ENCODE peak calls at places on chromosomes 5 and 9, in five cellular contexts. One of them, this sample, is unnamed.

GRCh38 chr9:37364751-37365360 is 57.6 kb upstream of the GRHPR start:
- DNase-seq in MM.1S: no peak
- DNase-seq in coronary artery: no peak
- DNase-seq in SK-N-SH: no peak
- DNase-seq in Peyer's patch: no peak
- DNase-seq in this sample: no peak

GRCh38 chr5:37825334-37825915 is 14.4 kb downstream of the GDNF start:
- DNase-seq in Peyer's patch: no peak
- DNase-seq in coronary artery: no peak
- DNase-seq in SK-N-SH: no peak
- DNase-seq in MM.1S: no peak
- DNase-seq in this sample: no peak

GRCh38 chr5:9838906-9839305 is 208.8 kb upstream of the TAS2R1 start:
- DNase-seq in coronary artery: no peak
- DNase-seq in SK-N-SH: no peak
- DNase-seq in MM.1S: no peak
- DNase-seq in Peyer's patch: no peak
- DNase-seq in this sample: no peak

GRCh38 chr5:108655750-108656450 is 91.8 kb upstream of the FER start:
- DNase-seq in Peyer's patch: no peak
- DNase-seq in MM.1S: no peak
- DNase-seq in coronary artery: no peak
- DNase-seq in SK-N-SH: no peak
- DNase-seq in this sample: no peak

GRCh38 chr5:100647461-100648230 is 112.5 kb downstream of the FAM174A start:
- DNase-seq in coronary artery: no peak
- DNase-seq in Peyer's patch: peak; percentile 63
- DNase-seq in MM.1S: peak; percentile 27
- DNase-seq in SK-N-SH: no peak
- DNase-seq in this sample: no peak

GRCh38 chr5:141783599-141784296 is 94.5 kb downstream of the PCDH1 start:
- DNase-seq in Peyer's patch: no peak
- DNase-seq in SK-N-SH: no peak
- DNase-seq in coronary artery: no peak
- DNase-seq in MM.1S: no peak
- DNase-seq in this sample: no peak

GRCh38 chr9:132946624-132947295 is 2.3 kb upstream of the TSC1 start:
- DNase-seq in SK-N-SH: no peak
- DNase-seq in MM.1S: no peak
- DNase-seq in Peyer's patch: no peak
- DNase-seq in coronary artery: no peak
- DNase-seq in this sample: no peak

GRCh38 chr5:83503662-83504061 is 32.1 kb downstream of the VCAN start:
- DNase-seq in MM.1S: no peak
- DNase-seq in Peyer's patch: no peak
- DNase-seq in SK-N-SH: no peak
- DNase-seq in coronary artery: no peak
- DNase-seq in this sample: no peak

GRCh38 chr9:93510041-93510440 is 56.7 kb upstream of the FAM120AOS start:
- DNase-seq in coronary artery: no peak
- DNase-seq in MM.1S: no peak
- DNase-seq in SK-N-SH: no peak
- DNase-seq in Peyer's patch: no peak
- DNase-seq in this sample: no peak

GRCh38 chr9:2439957-2440356 is 181.6 kb upstream of the VLDLR start:
- DNase-seq in SK-N-SH: no peak
- DNase-seq in MM.1S: no peak
- DNase-seq in Peyer's patch: no peak
- DNase-seq in coronary artery: no peak
- DNase-seq in this sample: no peak

GRCh38 chr5:83900307-83900706 is 179.7 kb upstream of the HAPLN1 start:
- DNase-seq in SK-N-SH: no peak
- DNase-seq in coronary artery: no peak
- DNase-seq in Peyer's patch: no peak
- DNase-seq in MM.1S: no peak
- DNase-seq in this sample: no peak

GRCh38 chr5:34655354-34655991 is 655 bp upstream of the RAI14 start:
- DNase-seq in Peyer's patch: peak; percentile 53
- DNase-seq in SK-N-SH: peak; percentile 38
- DNase-seq in coronary artery: peak; percentile 79
- DNase-seq in MM.1S: peak; percentile 75
- DNase-seq in this sample: peak; percentile 23
- H3K4me3 ChIP-seq in Peyer's patch: peak overlapping the region; percentile 55
- H3K4me3 ChIP-seq in SK-N-SH: peak overlapping the region; percentile 81
- H3K4me3 ChIP-seq in coronary artery: peak overlapping the region; percentile 93
- H3K4me3 ChIP-seq in MM.1S: peak overlapping the region; percentile 80
- H3K4me3 ChIP-seq in this sample: peak overlapping the region; percentile 64

GRCh38 chr9:109861499-109861898 is 81.5 kb downstream of the PALM2AKAP2 start:
- DNase-seq in MM.1S: no peak
- DNase-seq in SK-N-SH: no peak
- DNase-seq in coronary artery: no peak
- DNase-seq in Peyer's patch: no peak
- DNase-seq in this sample: no peak

GRCh38 chr9:109857337-109857736 is 77.3 kb downstream of the PALM2AKAP2 start:
- DNase-seq in SK-N-SH: no peak
- DNase-seq in MM.1S: no peak
- DNase-seq in coronary artery: no peak
- DNase-seq in Peyer's patch: no peak
- DNase-seq in this sample: no peak

GRCh38 chr9:109856785-109857184 is 76.8 kb downstream of the PALM2AKAP2 start:
- DNase-seq in Peyer's patch: no peak
- DNase-seq in coronary artery: peak; percentile 85
- DNase-seq in SK-N-SH: no peak
- DNase-seq in MM.1S: no peak
- DNase-seq in this sample: no peak

GRCh38 chr9:109861918-109862317 is 81.9 kb downstream of the PALM2AKAP2 start:
- DNase-seq in Peyer's patch: no peak
- DNase-seq in MM.1S: no peak
- DNase-seq in coronary artery: no peak
- DNase-seq in SK-N-SH: no peak
- DNase-seq in this sample: no peak

DNA sequence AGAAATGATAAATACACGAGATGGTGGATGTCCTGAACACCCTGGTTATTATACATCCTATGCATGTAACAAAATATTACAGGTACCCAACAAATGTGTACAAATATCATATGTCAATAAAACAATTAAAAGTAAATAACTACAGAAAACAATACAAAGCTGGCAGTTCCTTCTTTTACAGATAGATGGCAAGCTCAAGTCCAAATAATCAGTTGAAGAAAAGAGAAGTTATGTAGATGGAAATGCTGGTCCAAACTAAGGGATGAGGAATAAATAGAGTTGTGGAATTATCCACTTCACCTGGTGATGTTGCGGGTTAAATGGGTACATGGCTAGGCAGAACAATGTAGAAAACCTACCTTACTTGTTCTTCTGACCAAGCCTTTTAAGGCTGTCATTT is 79.4 kb downstream of the PALM2AKAP2 start:
- DNase-seq in SK-N-SH: no peak
- DNase-seq in MM.1S: no peak
- DNase-seq in Peyer's patch: no peak
- DNase-seq in coronary artery: no peak
- DNase-seq in this sample: no peak
- TF ChIP-seq CTCF in SK-N-SH: peak; percentile 44
- TF ChIP-seq CTCF in MM.1S: peak; percentile 20
- TF ChIP-seq CTCF in Peyer's patch: no peak
- TF ChIP-seq CTCF in coronary artery: no peak
- TF ChIP-seq CTCF in this sample: no peak

GRCh38 chr5:86997501-86997900 is 270.2 kb upstream of the RASA1 start:
- DNase-seq in Peyer's patch: no peak
- DNase-seq in coronary artery: no peak
- DNase-seq in SK-N-SH: no peak
- DNase-seq in MM.1S: no peak
- DNase-seq in this sample: no peak

GRCh38 chr5:87002485-87002884 is 265.2 kb upstream of the RASA1 start:
- DNase-seq in MM.1S: no peak
- DNase-seq in coronary artery: no peak
- DNase-seq in Peyer's patch: no peak
- DNase-seq in SK-N-SH: no peak
- DNase-seq in this sample: no peak

GRCh38 chr5:87004101-87004500 is 263.6 kb upstream of the RASA1 start:
- DNase-seq in Peyer's patch: no peak
- DNase-seq in coronary artery: no peak
- DNase-seq in SK-N-SH: no peak
- DNase-seq in MM.1S: no peak
- DNase-seq in this sample: no peak

GRCh38 chr5:86999951-87000350 is 267.7 kb upstream of the RASA1 start:
- DNase-seq in coronary artery: no peak
- DNase-seq in MM.1S: no peak
- DNase-seq in SK-N-SH: no peak
- DNase-seq in Peyer's patch: no peak
- DNase-seq in this sample: no peak
- H3K4me3 ChIP-seq in coronary artery: no peak overlapping the region
- H3K4me3 ChIP-seq in MM.1S: no peak overlapping the region
- H3K4me3 ChIP-seq in SK-N-SH: no peak overlapping the region
- H3K4me3 ChIP-seq in Peyer's patch: no peak overlapping the region
- H3K4me3 ChIP-seq in this sample: no peak overlapping the region

DNA sequence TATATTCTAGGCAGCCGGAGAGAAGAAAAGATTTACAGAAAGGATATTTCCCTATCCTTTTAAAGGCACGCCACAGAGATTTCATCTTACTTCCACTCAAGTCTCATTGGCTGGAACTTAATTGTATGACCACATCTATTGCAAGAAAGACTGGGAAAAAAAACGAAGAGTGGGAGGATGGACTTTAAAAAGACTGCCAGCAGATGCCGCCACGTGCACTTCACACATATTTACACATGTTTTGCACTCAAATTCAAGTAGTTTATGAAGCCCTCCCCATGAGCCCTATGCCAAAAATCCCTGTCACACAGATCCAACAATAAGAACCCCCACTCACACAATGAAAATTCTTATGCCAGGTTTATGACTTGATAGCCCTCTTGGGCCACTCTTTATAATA is 138.5 kb upstream of the TYRP1 start:
- DNase-seq in SK-N-SH: peak; percentile 6
- DNase-seq in coronary artery: no peak
- DNase-seq in MM.1S: peak; percentile 6
- DNase-seq in Peyer's patch: no peak
- DNase-seq in this sample: no peak
- TF ChIP-seq CTCF in SK-N-SH: peak; percentile 33
- TF ChIP-seq CTCF in coronary artery: no peak
- TF ChIP-seq CTCF in MM.1S: no peak
- TF ChIP-seq CTCF in Peyer's patch: no peak
- TF ChIP-seq CTCF in this sample: no peak

GRCh38 chr5:60338846-60339245 is 361.1 kb downstream of the DEPDC1B start:
- DNase-seq in SK-N-SH: no peak
- DNase-seq in coronary artery: no peak
- DNase-seq in Peyer's patch: no peak
- DNase-seq in MM.1S: no peak
- DNase-seq in this sample: no peak
- H3K4me3 ChIP-seq in SK-N-SH: no peak overlapping the region
- H3K4me3 ChIP-seq in coronary artery: no peak overlapping the region
- H3K4me3 ChIP-seq in Peyer's patch: no peak overlapping the region
- H3K4me3 ChIP-seq in MM.1S: no peak overlapping the region
- H3K4me3 ChIP-seq in this sample: no peak overlapping the region

GRCh38 chr5:54956922-54957321 is 28.5 kb downstream of the ESM1 start:
- DNase-seq in SK-N-SH: no peak
- DNase-seq in coronary artery: no peak
- DNase-seq in Peyer's patch: no peak
- DNase-seq in MM.1S: no peak
- DNase-seq in this sample: no peak
- TF ChIP-seq CTCF in SK-N-SH: no peak
- TF ChIP-seq CTCF in coronary artery: no peak
- TF ChIP-seq CTCF in Peyer's patch: no peak
- TF ChIP-seq CTCF in MM.1S: no peak
- TF ChIP-seq CTCF in this sample: no peak

DNA sequence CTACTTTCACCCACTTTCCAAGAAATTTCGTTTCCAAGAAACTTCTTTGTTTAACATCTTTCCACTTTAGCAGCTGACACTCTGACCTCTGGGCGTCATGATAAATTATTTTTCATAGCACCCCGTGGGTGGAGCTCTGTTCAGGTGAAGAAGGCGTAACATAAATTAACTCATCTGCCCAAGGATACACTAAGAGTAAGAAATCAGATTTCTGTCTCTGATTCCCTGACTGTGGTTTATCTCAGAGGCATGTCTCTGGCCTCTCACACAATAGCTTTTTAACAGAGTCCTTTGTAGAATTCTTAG is 63.9 kb upstream of the RICTOR start:
- DNase-seq in Peyer's patch: no peak
- DNase-seq in coronary artery: no peak
- DNase-seq in SK-N-SH: no peak
- DNase-seq in MM.1S: no peak
- DNase-seq in this sample: no peak
- H3K4me3 ChIP-seq in Peyer's patch: no peak overlapping the region
- H3K4me3 ChIP-seq in coronary artery: no peak overlapping the region
- H3K4me3 ChIP-seq in SK-N-SH: no peak overlapping the region
- H3K4me3 ChIP-seq in MM.1S: no peak overlapping the region
- H3K4me3 ChIP-seq in this sample: no peak overlapping the region

GRCh38 chr9:113590991-113591898 is 127.7 kb downstream of the RGS3 start:
- DNase-seq in Peyer's patch: peak; percentile 84
- DNase-seq in MM.1S: peak; percentile 28
- DNase-seq in SK-N-SH: peak; percentile 78
- DNase-seq in coronary artery: no peak
- DNase-seq in this sample: peak; percentile 72

GRCh38 chr9:113590389-113590788 is 126.9 kb downstream of the RGS3 start:
- DNase-seq in coronary artery: no peak
- DNase-seq in Peyer's patch: no peak
- DNase-seq in SK-N-SH: no peak
- DNase-seq in MM.1S: no peak
- DNase-seq in this sample: no peak

GRCh38 chr9:113588936-113589335 is 125.4 kb downstream of the RGS3 start:
- DNase-seq in coronary artery: no peak
- DNase-seq in MM.1S: no peak
- DNase-seq in Peyer's patch: no peak
- DNase-seq in SK-N-SH: no peak
- DNase-seq in this sample: no peak

GRCh38 chr9:113589407-113589806 is 125.9 kb downstream of the RGS3 start:
- DNase-seq in MM.1S: no peak
- DNase-seq in coronary artery: no peak
- DNase-seq in SK-N-SH: no peak
- DNase-seq in Peyer's patch: peak; percentile 42
- DNase-seq in this sample: no peak

GRCh38 chr9:113589890-113590289 is 126.4 kb downstream of the RGS3 start:
- DNase-seq in SK-N-SH: no peak
- DNase-seq in Peyer's patch: no peak
- DNase-seq in MM.1S: no peak
- DNase-seq in coronary artery: no peak
- DNase-seq in this sample: no peak
- TF ChIP-seq CTCF in SK-N-SH: peak; percentile 59
- TF ChIP-seq CTCF in Peyer's patch: no peak
- TF ChIP-seq CTCF in MM.1S: no peak
- TF ChIP-seq CTCF in coronary artery: peak; percentile 27
- TF ChIP-seq CTCF in this sample: peak; percentile 37

This sample was measured in GM06990.